ENCODE peak calls at places on chromosomes 4 and X, in five cellular contexts. D is ovary; P is foreskin fibroblast; W is CD4-positive, alpha-beta memory T cell; A is hypothalamus. M is an unnamed sample.

GRCh38 chr4:4585012-4585670 is 43.3 kb upstream of the STX18 start:
- DNase-seq in D (no peak), P (peak; percentile 85), W (no peak), A (no peak), M (no peak)

GRCh38 chr4:124631760-124632159 is 80.8 kb downstream of the ANKRD50 start:
- DNase-seq in D (no peak), P (peak; percentile 97), W (no peak), A (no peak), M (no peak)

GRCh38 chr4:168892456-168892855 is 117.6 kb downstream of the CBR4 start:
- DNase-seq in D (no peak), P (no peak), W (no peak), A (no peak), M (no peak)

GRCh38 chrX:9195199-9195880 is 161.4 kb upstream of the FAM9B start:
- DNase-seq in D (no peak), P (no peak), W (peak; percentile 9), A (no peak), M (no peak)

GRCh38 chr4:184755278-184755677 is 21.4 kb upstream of the CENPU start:
- DNase-seq in D (no peak), P (peak; percentile 67), W (no peak), A (no peak), M (no peak)

GRCh38 chr4:110119880-110120279 is 78.5 kb downstream of the ELOVL6 start:
- DNase-seq in D (no peak), P (peak; percentile 82), W (no peak), A (no peak), M (no peak)

GRCh38 chrX:132389480-132389879 is 99.4 kb downstream of the MBNL3 start:
- DNase-seq in D (no peak), P (no peak), W (no peak), A (no peak), M (no peak)

GRCh38 chr4:123396294-123397275 is at the start of gene SPRY1:
- DNase-seq in D (peak; percentile 70), P (peak; percentile 91), W (peak; percentile 68), A (peak; percentile 44), M (peak; percentile 81)

GRCh38 chr4:150072906-150073714 is 5.1 kb upstream of the DCLK2 start:
- DNase-seq in D (no peak), P (peak; percentile 92), W (no peak), A (no peak), M (no peak)

GRCh38 chr4:76981649-76982048 is 32.1 kb downstream of the SEPTIN11 start:
- DNase-seq in D (no peak), P (peak; percentile 47), W (no peak), A (no peak), M (no peak)

GRCh38 chrX:9656277-9656676 is 109.4 kb downstream of the GPR143 start:
- DNase-seq in D (no peak), P (no peak), W (no peak), A (no peak), M (no peak)

GRCh38 chr4:123217676-123218075 is 178.9 kb upstream of the SPRY1 start:
- DNase-seq in D (no peak), P (no peak), W (no peak), A (no peak), M (no peak)

GRCh38 chr4:16993966-16994840 is 95.8 kb upstream of the LDB2 start:
- DNase-seq in D (no peak), P (no peak), W (no peak), A (no peak), M (no peak)

GRCh38 chrX:151370906-151371305 is 26.1 kb upstream of the VMA21 start:
- DNase-seq in D (no peak), P (no peak), W (no peak), A (no peak), M (no peak)

GRCh38 chr4:123055943-123056342 is 133.5 kb upstream of the NUDT6 start:
- DNase-seq in D (no peak), P (peak; percentile 40), W (no peak), A (no peak), M (no peak)

GRCh38 chrX:56978172-56978571 is 17.2 kb downstream of the SPIN3 start:
- DNase-seq in D (no peak), P (peak; percentile 55), W (peak; percentile 53), A (no peak), M (peak; percentile 12)

GRCh38 chrX:50579955-50580354 is 109.3 kb upstream of the DGKK start:
- DNase-seq in D (no peak), P (peak; percentile 30), W (peak; percentile 32), A (no peak), M (peak; percentile 47)

GRCh38 chr4:7781993-7782392 is 157.7 kb downstream of the AFAP1 start:
- DNase-seq in D (no peak), P (no peak), W (no peak), A (no peak), M (no peak)

GRCh38 chr4:6776920-6777635 is 5.4 kb upstream of the KIAA0232 start:
- DNase-seq in D (no peak), P (no peak), W (no peak), A (no peak), M (no peak)

GRCh38 chrX:150899191-150899757 is 806 bp upstream of the CD99L2 start:
- DNase-seq in D (peak; percentile 8), P (peak; percentile 53), W (peak; percentile 31), A (peak; percentile 14), M (no peak)

GRCh38 chr4:167233523-167234387 is 539 bp downstream of the SPOCK3 start:
- DNase-seq in D (no peak), P (peak; percentile 30), W (no peak), A (no peak), M (no peak)

GRCh38 chr4:139319571-139319970 is 17.3 kb upstream of the NDUFC1 start:
- DNase-seq in D (no peak), P (no peak), W (no peak), A (no peak), M (no peak)

GRCh38 chrX:77640702-77641101 is 145.3 kb downstream of the ATRX start:
- DNase-seq in D (no peak), P (no peak), W (no peak), A (no peak), M (no peak)

GRCh38 chr4:84796388-84796787 is 170.1 kb downstream of the WDFY3 start:
- DNase-seq in D (no peak), P (no peak), W (no peak), A (no peak), M (no peak)

GRCh38 chrX:48569958-48570357 is 4.3 kb upstream of the RBM3 start:
- DNase-seq in D (no peak), P (peak; percentile 78), W (no peak), A (no peak), M (no peak)

GRCh38 chr4:185305979-185306442 is 89.7 kb downstream of the LRP2BP start:
- DNase-seq in D (no peak), P (peak; percentile 95), W (no peak), A (no peak), M (no peak)

GRCh38 chr4:40227284-40227683 is 30.5 kb downstream of the RHOH start:
- DNase-seq in D (no peak), P (no peak), W (no peak), A (no peak), M (peak; percentile 37)

GRCh38 chrX:68177542-68177941 is 255.8 kb downstream of the OPHN1 start:
- DNase-seq in D (no peak), P (peak; percentile 29), W (no peak), A (no peak), M (no peak)

GRCh38 chr4:26022346-26022891 is 108.4 kb downstream of the SMIM20 start:
- DNase-seq in D (no peak), P (peak; percentile 84), W (no peak), A (no peak), M (no peak)

GRCh38 chr4:13698296-13698695 is 70.8 kb upstream of the BOD1L1 start:
- DNase-seq in D (no peak), P (no peak), W (no peak), A (no peak), M (no peak)